ENCODE peak calls at places on chromosomes 5 and 9, in eight cellular contexts. H is fibroblast of lung, I is BE2C, D is cardiac fibroblast, S is Panc1, W is HCT116, G is left ventricle myocardium inferior, U is right lobe of liver. V is an unnamed sample.

GRCh38 chr5:174402224-174402812 is 322.1 kb upstream of the MSX2 start:
- DNase-seq in H (peak), G (no peak), I (no peak), W (no peak), U (no peak), S (no peak), D (no peak), V (no peak)

GRCh38 chr9:109382585-109382984 is 61.7 kb upstream of the EPB41L4B start:
- DNase-seq in G (no peak), S (no peak), D (no peak), H (no peak), W (no peak), U (no peak), I (no peak), V (no peak)

GRCh38 chr5:153525536-153525935 is 35.1 kb downstream of the GRIA1 start:
- DNase-seq in D (no peak), G (no peak), H (no peak), U (no peak), I (no peak), S (no peak), W (no peak), V (no peak)

GRCh38 chr5:99607124-99607523 is 678.3 kb upstream of the CHD1 start:
- DNase-seq in G (no peak), U (no peak), W (no peak), D (no peak), I (no peak), S (no peak), H (no peak), V (no peak)

GRCh38 chr5:134059758-134060495 is 54.6 kb upstream of the TCF7 start:
- DNase-seq in S (no peak), H (no peak), I (no peak), U (no peak), W (no peak), G (no peak), D (no peak), V (no peak)

GRCh38 chr5:74641014-74641777 is 668 bp upstream of the ENC1 start:
- DNase-seq in I (peak), D (peak), H (peak), U (peak), S (peak), G (peak), W (peak), V (peak)

GRCh38 chr5:86232246-86232645 is 385.5 kb upstream of the COX7C start:
- DNase-seq in D (no peak), H (no peak), W (no peak), S (no peak), I (no peak), U (no peak), G (no peak), V (no peak)

GRCh38 chr9:693460-694390 is 147.8 kb upstream of the DMRT1 start:
- DNase-seq in H (peak), D (peak), I (no peak), U (no peak), S (no peak), G (peak), W (no peak), V (peak)

GRCh38 chr9:7083192-7083591 is 325.4 kb downstream of the KDM4C start:
- DNase-seq in U (no peak), G (no peak), I (no peak), D (no peak), S (no peak), H (no peak), W (no peak), V (no peak)

GRCh38 chr9:72753261-72753893 is 199.5 kb downstream of the ALDH1A1 start:
- DNase-seq in W (no peak), I (no peak), U (no peak), H (peak), G (no peak), S (peak), D (peak), V (no peak)

GRCh38 chr9:108997112-108997511 is 16.2 kb downstream of the CTNNAL1 start:
- DNase-seq in I (no peak), H (no peak), U (no peak), S (no peak), G (no peak), W (no peak), D (no peak), V (no peak)

GRCh38 chr5:150411245-150411979 is 1.3 kb downstream of the CD74 start:
- DNase-seq in G (peak), I (no peak), H (no peak), U (no peak), D (peak), S (no peak), W (no peak), V (peak)

GRCh38 chr9:129561594-129562281 is 59.2 kb downstream of the C9orf50 start:
- DNase-seq in U (no peak), S (no peak), W (no peak), G (no peak), D (no peak), I (peak), H (peak), V (no peak)

GRCh38 chr5:92659246-92659645 is 921.8 kb downstream of the NR2F1-AS1 start:
- DNase-seq in I (no peak), S (no peak), H (no peak), D (no peak), G (no peak), W (no peak), U (no peak), V (no peak)

GRCh38 chr5:160621503-160621902 is 199.8 kb downstream of the PTTG1 start:
- DNase-seq in S (no peak), G (no peak), W (no peak), I (no peak), U (no peak), D (no peak), H (no peak), V (no peak)

GRCh38 chr9:135038826-135039225 is 48.6 kb upstream of the OLFM1 start:
- DNase-seq in H (no peak), W (no peak), U (no peak), G (no peak), D (no peak), I (no peak), S (no peak), V (no peak)

GRCh38 chr5:142145106-142145900 is 36.7 kb downstream of the NDFIP1 start:
- DNase-seq in U (no peak), S (peak), H (peak), W (peak), D (peak), I (peak), G (no peak), V (peak)

GRCh38 chr9:127862075-127863011 is 7.9 kb upstream of the ENG start:
- DNase-seq in G (peak), D (no peak), I (no peak), H (no peak), U (peak), S (no peak), W (no peak), V (peak)

GRCh38 chr5:129899454-129899853 is 4.8 kb upstream of the CHSY3 start:
- DNase-seq in D (peak), W (no peak), U (no peak), S (no peak), I (no peak), H (peak), G (no peak), V (no peak)

GRCh38 chr5:12292610-12293204 is 388.5 kb upstream of the CTNND2 start:
- DNase-seq in U (no peak), H (no peak), D (peak), G (no peak), S (no peak), W (no peak), I (no peak), V (no peak)

GRCh38 chr5:149697001-149697400 is 33.1 kb upstream of the PPARGC1B start:
- DNase-seq in S (no peak), U (no peak), W (no peak), G (no peak), D (peak), I (no peak), H (peak), V (no peak)

GRCh38 chr9:111148994-111149759 is 110.9 kb upstream of the LPAR1 start:
- DNase-seq in H (no peak), G (peak), I (no peak), U (no peak), W (peak), S (no peak), D (peak), V (no peak)

GRCh38 chr9:12658531-12659209 is 34.5 kb upstream of the TYRP1 start:
- DNase-seq in W (no peak), G (no peak), D (no peak), I (peak), H (no peak), U (no peak), S (no peak), V (no peak)

GRCh38 chr5:113193311-113193978 is 216.8 kb downstream of the DCP2 start:
- DNase-seq in D (no peak), G (no peak), I (no peak), S (no peak), U (no peak), W (no peak), H (no peak), V (no peak)

GRCh38 chr5:56829137-56829536 is 13.8 kb downstream of the MAP3K1 start:
- DNase-seq in H (no peak), I (no peak), W (peak), U (no peak), S (no peak), G (no peak), D (no peak), V (no peak)

GRCh38 chr5:24401767-24402166 is 243.0 kb downstream of the CDH10 start:
- DNase-seq in S (no peak), H (no peak), G (no peak), U (no peak), D (peak), W (no peak), I (no peak), V (no peak)
- H3K4me3 ChIP-seq in S (no peak), H (no peak), G (no peak), U (no peak), D (no peak), W (no peak), I (no peak), V (no peak)

DNA sequence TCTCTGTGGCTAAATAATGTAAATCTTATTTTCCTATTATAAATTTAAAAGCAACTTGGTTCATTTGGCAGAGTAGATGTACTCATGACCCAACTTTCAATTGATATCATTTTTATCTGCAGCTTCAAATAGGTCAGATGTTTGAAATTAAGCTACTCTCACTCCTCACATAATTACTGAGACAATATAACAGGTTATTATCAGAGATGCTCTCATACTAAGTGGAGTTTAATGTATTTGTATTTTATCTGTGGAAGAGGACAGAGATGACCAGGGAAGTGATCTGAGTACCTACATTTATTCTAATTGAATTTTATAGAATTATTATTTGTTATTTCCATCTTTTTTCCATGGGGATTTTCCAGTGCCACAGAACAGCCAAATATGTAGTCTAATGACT is 177.4 kb upstream of the PRLR start:
- DNase-seq in H (no peak), U (no peak), D (no peak), S (no peak), I (no peak), G (no peak), W (no peak), V (no peak)
- H3K4me3 ChIP-seq in H (no peak), U (no peak), D (no peak), S (no peak), I (no peak), G (no peak), W (no peak), V (no peak)

DNA sequence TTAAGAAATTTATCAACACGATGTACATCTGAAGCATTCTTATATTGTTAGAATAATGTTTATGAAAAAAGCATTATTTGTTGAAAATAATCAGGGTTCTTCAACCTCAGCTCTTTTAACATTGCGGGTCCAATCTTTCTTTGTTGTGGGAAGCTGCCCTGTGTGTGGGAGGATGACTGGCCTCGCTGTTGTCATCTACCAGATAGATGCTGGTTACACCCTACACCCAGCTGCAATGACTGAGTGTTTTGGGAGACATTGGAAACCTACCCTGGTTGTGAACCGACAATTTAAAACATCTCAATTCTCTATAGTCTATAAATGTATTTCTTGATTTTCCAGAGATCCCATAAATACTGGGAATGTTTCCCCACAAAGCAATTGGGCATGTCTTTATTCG is 794.2 kb upstream of the CDH10 start:
- DNase-seq in S (no peak), U (no peak), H (no peak), G (no peak), D (no peak), W (no peak), I (no peak), V (no peak)
- H3K4me3 ChIP-seq in S (no peak), U (no peak), H (no peak), G (no peak), D (no peak), W (no peak), I (no peak), V (no peak)

DNA sequence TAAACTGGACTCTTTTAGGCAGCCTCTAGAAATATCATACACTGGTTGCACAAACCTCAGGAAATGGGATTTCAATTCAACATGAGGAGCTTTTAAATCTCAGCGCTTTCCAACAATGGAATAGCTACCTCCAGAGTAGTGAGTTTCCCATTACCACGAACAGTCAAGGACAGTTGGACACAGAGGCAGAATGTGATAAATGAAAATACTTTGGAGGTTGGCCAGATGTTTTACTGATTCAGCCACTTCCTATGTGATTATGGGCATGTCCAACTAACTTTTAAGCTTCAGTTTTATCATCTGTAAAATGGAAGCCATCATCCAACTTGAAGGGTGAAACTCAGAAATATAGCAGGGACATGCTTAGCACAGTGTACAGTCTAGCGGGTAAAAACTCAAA is 2.1 kb downstream of the FBXW2 start:
- DNase-seq in U (no peak), D (peak), S (no peak), H (no peak), G (no peak), I (no peak), W (no peak), V (no peak)
- H3K4me3 ChIP-seq in U (no peak), D (no peak), S (no peak), H (no peak), G (peak), I (no peak), W (no peak), V (no peak)

DNA sequence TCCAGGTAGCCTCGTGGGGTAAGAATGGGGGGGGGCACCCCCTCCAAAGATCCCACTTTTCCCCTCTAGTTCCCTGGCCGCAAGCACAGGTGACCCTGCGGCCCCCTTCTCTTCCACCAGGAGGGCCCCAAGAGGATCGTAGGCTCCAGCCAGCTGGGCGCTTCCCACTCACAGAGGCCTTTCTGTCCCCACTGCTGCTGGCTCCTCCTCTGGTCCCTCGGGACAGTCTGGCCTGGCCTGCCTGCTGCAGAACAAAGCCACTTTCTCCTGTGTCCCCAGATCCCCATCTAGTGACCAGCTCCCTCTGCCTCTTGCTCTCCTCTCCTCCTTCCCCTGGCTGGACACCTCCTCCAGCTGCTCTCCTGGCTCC is 534 bp upstream of the SAPCD2 start:
- DNase-seq in H (no peak), G (peak), I (peak), W (no peak), U (no peak), D (no peak), S (no peak), V (peak)
- H3K4me3 ChIP-seq in H (peak), G (peak), I (peak), W (peak), U (no peak), D (peak), S (peak), V (peak)

GRCh38 chr9:125343518-125344284 is 82.1 kb downstream of the GAPVD1 start:
- DNase-seq in S (no peak), I (peak), G (no peak), D (peak), U (no peak), H (peak), W (no peak), V (no peak)
- H3K4me3 ChIP-seq in S (no peak), I (no peak), G (no peak), D (no peak), U (no peak), H (no peak), W (no peak), V (no peak)

DNA sequence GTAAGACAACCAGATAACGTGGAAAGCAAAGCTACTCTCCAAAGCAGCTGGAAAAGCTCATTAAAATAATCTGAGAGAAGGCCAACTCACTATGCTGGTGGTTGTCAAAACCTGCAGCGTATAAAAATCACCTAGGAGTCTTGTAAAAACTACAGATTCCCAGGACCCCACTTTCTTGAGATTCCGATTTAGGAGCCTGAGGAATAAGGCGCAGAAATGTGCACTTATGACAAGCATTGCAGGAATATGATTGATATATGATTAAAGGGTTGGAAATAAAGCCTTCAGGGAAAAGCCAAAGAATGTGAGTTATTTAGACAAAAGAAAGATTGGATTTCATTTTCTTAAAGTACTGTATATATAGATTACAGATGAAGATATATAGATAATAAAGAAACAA is 285.0 kb upstream of the PTGER4 start:
- DNase-seq in S (no peak), H (no peak), U (no peak), W (no peak), I (no peak), G (no peak), D (no peak), V (no peak)
- H3K4me3 ChIP-seq in S (no peak), H (no peak), U (no peak), W (no peak), I (no peak), G (no peak), D (no peak), V (no peak)

V was measured in tibial artery.